ENCODE peak calls at places on chromosomes 5 and 9, in six cellular contexts. J is GM23338, Z is PC-3, Q is MM.1S, O is SK-N-SH, H is HCT116. M is an unnamed sample.
A peak's percentile ranks its signal among the peaks of the same experiment; 100 is the strongest.

GRCh38 chr9:35364817-35365585 is 124.9 kb upstream of the RUSC2 start:
- DNase-seq in J (no peak), Z (no peak), Q (peak; percentile 28), O (no peak), H (no peak), M (no peak)

GRCh38 chr5:179354305-179354882 is 9.1 kb upstream of the ADAMTS2 start:
- DNase-seq in J (no peak), Z (no peak), Q (no peak), O (peak; percentile 79), H (no peak), M (no peak)

GRCh38 chr5:1431021-1431811 is 14.0 kb downstream of the SLC6A3 start:
- DNase-seq in J (no peak), Z (no peak), Q (no peak), O (peak; percentile 22), H (no peak), M (no peak)

GRCh38 chr9:136429075-136429628 is 10.5 kb downstream of the INPP5E start:
- DNase-seq in J (no peak), Z (no peak), Q (no peak), O (no peak), H (no peak), M (no peak)

GRCh38 chr5:175444060-175444904 is at the start of gene DRD1:
- DNase-seq in J (peak; percentile 86), Z (peak; percentile 40), Q (peak; percentile 66), O (peak; percentile 84), H (no peak), M (peak; percentile 17)

GRCh38 chr9:81318571-81318970 is 370.8 kb downstream of the TLE1 start:
- DNase-seq in J (no peak), Z (peak; percentile 69), Q (no peak), O (no peak), H (no peak), M (no peak)

GRCh38 chr9:127805620-127806019 is 2.9 kb downstream of the FPGS start:
- DNase-seq in J (peak; percentile 92), Z (no peak), Q (peak; percentile 36), O (peak; percentile 62), H (peak; percentile 47), M (peak; percentile 65)

GRCh38 chr9:12794024-12794799 is 19.4 kb downstream of the LURAP1L start:
- DNase-seq in J (no peak), Z (no peak), Q (no peak), O (no peak), H (no peak), M (no peak)

GRCh38 chr5:155270737-155271136 is 257.2 kb downstream of the KIF4B start:
- DNase-seq in J (no peak), Z (no peak), Q (no peak), O (no peak), H (no peak), M (no peak)

GRCh38 chr5:132064140-132064539 is 3.7 kb downstream of the IL3 start:
- DNase-seq in J (no peak), Z (no peak), Q (no peak), O (no peak), H (no peak), M (no peak)

GRCh38 chr9:75810063-75810462 is 80.4 kb upstream of the PCSK5 start:
- DNase-seq in J (no peak), Z (no peak), Q (no peak), O (no peak), H (no peak), M (no peak)

DNA sequence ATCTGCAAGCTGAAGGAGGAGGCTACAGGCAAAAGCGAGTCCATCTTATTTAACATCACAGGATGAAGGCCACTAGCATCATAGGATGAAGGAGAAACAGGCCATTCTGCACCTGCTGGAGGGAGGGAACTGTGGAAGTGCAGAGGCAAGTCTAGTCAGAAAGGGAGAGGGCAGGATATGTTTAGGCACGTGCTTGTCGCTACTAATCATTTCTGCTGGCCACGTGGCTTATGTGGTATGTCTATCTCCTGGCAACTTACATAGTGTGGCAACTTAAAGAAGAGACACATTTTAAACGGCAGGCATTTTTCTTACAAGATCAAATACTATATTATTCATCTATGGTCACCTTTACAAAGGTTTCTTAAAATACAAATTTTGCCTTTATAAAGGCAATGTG is 74.0 kb downstream of the GNAQ start:
- DNase-seq in J (no peak), Z (no peak), Q (no peak), O (no peak), H (no peak), M (no peak)
- H3K4me1 ChIP-seq in J (peaks cover 84% of the 10 kb centered on the region), Z (peaks cover 7% of the 10 kb centered on the region), Q (no peaks in the 10 kb centered on the region), O (peaks cover 25% of the 10 kb centered on the region), H (peaks cover 8% of the 10 kb centered on the region), M (no peaks in the 10 kb centered on the region)

GRCh38 chr5:69234457-69235268 is at the start of gene CDK7:
- DNase-seq in J (peak; percentile 98), Z (peak; percentile 91), Q (peak; percentile 93), O (peak; percentile 93), H (peak; percentile 85), M (peak; percentile 90)

GRCh38 chr5:69242215-69242927 is 7.7 kb downstream of the CDK7 start:
- DNase-seq in J (no peak), Z (no peak), Q (no peak), O (no peak), H (no peak), M (no peak)

GRCh38 chr5:69238760-69239251 is 4.1 kb downstream of the CDK7 start:
- DNase-seq in J (no peak), Z (peak; percentile 89), Q (no peak), O (no peak), H (peak; percentile 71), M (no peak)

GRCh38 chr5:69237877-69238276 is 3.2 kb downstream of the CDK7 start:
- DNase-seq in J (no peak), Z (no peak), Q (no peak), O (no peak), H (no peak), M (no peak)
- H3K4me2 ChIP-seq in J (no peak overlapping the region), Z (peak overlapping the region; percentile 71), Q (no peak overlapping the region), O (peak overlapping the region; percentile 50), H (peak overlapping the region; percentile 78), M (no peak overlapping the region)

GRCh38 chr5:169164481-169164925 is 136.4 kb downstream of the SLIT3 start:
- DNase-seq in J (peak; percentile 52), Z (peak; percentile 94), Q (no peak), O (no peak), H (no peak), M (no peak)
- TF ChIP-seq EZH2phosphoT487 in J (no peak), Z (no peak), Q (no peak), O (no peak), H (no peak), M (no peak)

GRCh38 chr9:86075132-86075807 is 24.1 kb downstream of the GOLM1 start:
- DNase-seq in J (no peak), Z (no peak), Q (no peak), O (no peak), H (no peak), M (no peak)
- H3K4me1 ChIP-seq in J (no peaks in the 10 kb centered on the region), Z (peaks cover 15% of the 10 kb centered on the region), Q (no peaks in the 10 kb centered on the region), O (peaks cover 29% of the 10 kb centered on the region), H (peaks cover 11% of the 10 kb centered on the region), M (no peaks in the 10 kb centered on the region)

DNA sequence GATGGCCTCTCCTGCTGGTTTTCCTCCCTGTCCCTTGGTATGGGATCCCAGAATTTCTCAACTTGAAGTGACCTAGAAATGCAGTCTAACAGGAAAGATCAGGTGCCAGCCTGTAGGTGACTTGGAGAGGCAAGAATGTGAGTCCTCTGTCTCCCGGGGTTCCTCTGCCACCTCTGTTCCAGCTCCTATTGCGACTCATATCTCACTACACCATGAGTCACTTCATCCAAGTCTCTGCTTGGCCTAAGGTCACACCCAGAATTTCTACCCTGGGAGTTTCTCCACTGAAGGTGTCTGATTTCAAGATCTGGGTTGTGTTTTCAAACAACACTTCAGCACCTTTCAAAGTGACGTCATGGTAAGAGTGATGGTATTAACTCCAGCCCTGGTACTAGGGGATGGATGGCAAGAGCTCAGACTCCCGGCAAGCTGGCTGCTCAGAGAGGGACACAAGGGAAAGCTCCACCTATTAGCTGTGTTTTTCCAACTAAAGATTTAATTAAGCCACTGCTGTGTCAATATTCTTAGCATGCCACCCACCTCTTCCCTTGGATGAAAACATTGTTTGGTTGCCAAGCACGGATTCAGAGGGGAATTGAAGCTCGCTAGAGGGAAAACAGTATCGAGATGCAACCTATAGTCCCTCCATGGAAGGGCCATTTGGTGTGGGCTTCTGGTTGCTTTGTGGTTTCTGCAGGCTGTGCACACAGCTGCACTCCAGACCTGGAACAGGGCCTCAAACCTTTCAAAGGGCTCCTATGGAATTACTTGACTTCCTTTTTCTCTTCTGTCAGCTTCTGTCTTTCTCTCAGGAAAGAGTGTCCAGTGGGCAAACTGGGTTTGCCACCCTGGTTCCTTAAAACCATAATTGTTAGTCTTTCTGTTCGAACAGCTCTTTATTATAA is 205.7 kb downstream of the GAS1 start:
- DNase-seq in J (no peak), Z (peak; percentile 83), Q (no peak), O (no peak), H (peak; percentile 87), M (no peak)
- H3K4me2 ChIP-seq in J (no peak overlapping the region), Z (peak overlapping the region; percentile 48), Q (no peak overlapping the region), O (no peak overlapping the region), H (peak overlapping the region; percentile 67), M (no peak overlapping the region)

GRCh38 chr9:79233542-79233941 is 338.2 kb upstream of the TLE4 start:
- DNase-seq in J (peak; percentile 82), Z (peak; percentile 50), Q (peak; percentile 18), O (peak; percentile 24), H (peak; percentile 22), M (peak; percentile 8)
- TF ChIP-seq EZH2phosphoT487 in J (no peak), Z (no peak), Q (no peak), O (no peak), H (no peak), M (no peak)

GRCh38 chr9:93111001-93111370 is 15.0 kb downstream of the CARD19 start:
- DNase-seq in J (no peak), Z (no peak), Q (no peak), O (no peak), H (no peak), M (no peak)

GRCh38 chr9:93110400-93110855 is 14.4 kb downstream of the CARD19 start:
- DNase-seq in J (no peak), Z (no peak), Q (no peak), O (no peak), H (no peak), M (no peak)

GRCh38 chr9:93112864-93113389 is 16.9 kb downstream of the CARD19 start:
- DNase-seq in J (no peak), Z (no peak), Q (no peak), O (no peak), H (no peak), M (no peak)

GRCh38 chr9:93111371-93112115 is 15.5 kb downstream of the CARD19 start:
- DNase-seq in J (no peak), Z (peak; percentile 88), Q (no peak), O (no peak), H (no peak), M (no peak)

GRCh38 chr9:93112116-93112863 is 16.3 kb downstream of the CARD19 start:
- DNase-seq in J (no peak), Z (no peak), Q (no peak), O (no peak), H (no peak), M (no peak)
- H3K4me1 ChIP-seq in J (peaks cover 10% of the 10 kb centered on the region), Z (peaks cover 24% of the 10 kb centered on the region), Q (peaks cover 6% of the 10 kb centered on the region), O (peaks cover 9% of the 10 kb centered on the region), H (peaks cover 22% of the 10 kb centered on the region), M (peaks cover 32% of the 10 kb centered on the region)